ENCODE peak calls at places on chromosomes 11 and 22, in seven cellular contexts. One of them, this sample, is unnamed.

GRCh38 chr22:20095521-20095920 is 15.5 kb downstream of the DGCR8 start:
- DNase-seq in NCI-H345: no peak
- DNase-seq in activated CD8-positive, alpha-beta memory T cell treated with anti-CD3 and anti-CD28 coated beads for 24 hours: peak; percentile 72
- DNase-seq in lung: no peak
- DNase-seq in NCI-H1436 treated with DMSO at 0.1 percent for 48 hours: no peak
- DNase-seq in T47D: no peak
- DNase-seq in fibroblast of the conjunctiva: no peak
- DNase-seq in this sample: no peak

GRCh38 chr22:28594784-28595324 is 84.8 kb downstream of the TTC28 start:
- DNase-seq in NCI-H345: peak; percentile 40
- DNase-seq in activated CD8-positive, alpha-beta memory T cell treated with anti-CD3 and anti-CD28 coated beads for 24 hours: no peak
- DNase-seq in lung: no peak
- DNase-seq in NCI-H1436 treated with DMSO at 0.1 percent for 48 hours: peak; percentile 34
- DNase-seq in T47D: no peak
- DNase-seq in fibroblast of the conjunctiva: peak; percentile 75
- DNase-seq in this sample: peak; percentile 61

GRCh38 chr22:23216331-23217170 is 36.2 kb downstream of the BCR start:
- DNase-seq in NCI-H345: no peak
- DNase-seq in activated CD8-positive, alpha-beta memory T cell treated with anti-CD3 and anti-CD28 coated beads for 24 hours: peak; percentile 70
- DNase-seq in lung: no peak
- DNase-seq in NCI-H1436 treated with DMSO at 0.1 percent for 48 hours: no peak
- DNase-seq in T47D: no peak
- DNase-seq in fibroblast of the conjunctiva: no peak
- DNase-seq in this sample: no peak

GRCh38 chr22:36351921-36352774 is 35.6 kb downstream of the MYH9 start:
- DNase-seq in NCI-H345: no peak
- DNase-seq in activated CD8-positive, alpha-beta memory T cell treated with anti-CD3 and anti-CD28 coated beads for 24 hours: no peak
- DNase-seq in lung: no peak
- DNase-seq in NCI-H1436 treated with DMSO at 0.1 percent for 48 hours: no peak
- DNase-seq in T47D: no peak
- DNase-seq in fibroblast of the conjunctiva: no peak
- DNase-seq in this sample: no peak

GRCh38 chr22:41983516-41983915 is 14.3 kb downstream of the SEPTIN3 start:
- DNase-seq in NCI-H345: no peak
- DNase-seq in activated CD8-positive, alpha-beta memory T cell treated with anti-CD3 and anti-CD28 coated beads for 24 hours: no peak
- DNase-seq in lung: no peak
- DNase-seq in NCI-H1436 treated with DMSO at 0.1 percent for 48 hours: no peak
- DNase-seq in T47D: no peak
- DNase-seq in fibroblast of the conjunctiva: peak; percentile 49
- DNase-seq in this sample: no peak

GRCh38 chr11:9529333-9529648 is 44.2 kb upstream of the WEE1 start:
- DNase-seq in NCI-H345: peak; percentile 3
- DNase-seq in activated CD8-positive, alpha-beta memory T cell treated with anti-CD3 and anti-CD28 coated beads for 24 hours: peak; percentile 33
- DNase-seq in lung: peak; percentile 29
- DNase-seq in NCI-H1436 treated with DMSO at 0.1 percent for 48 hours: no peak
- DNase-seq in T47D: no peak
- DNase-seq in fibroblast of the conjunctiva: no peak
- DNase-seq in this sample: no peak

GRCh38 chr11:69234740-69235710 is 58.9 kb upstream of the MYEOV start:
- DNase-seq in NCI-H345: no peak
- DNase-seq in activated CD8-positive, alpha-beta memory T cell treated with anti-CD3 and anti-CD28 coated beads for 24 hours: peak; percentile 49
- DNase-seq in lung: no peak
- DNase-seq in NCI-H1436 treated with DMSO at 0.1 percent for 48 hours: no peak
- DNase-seq in T47D: no peak
- DNase-seq in fibroblast of the conjunctiva: no peak
- DNase-seq in this sample: no peak

GRCh38 chr11:119852741-119853140 is 123.7 kb upstream of the NECTIN1 start:
- DNase-seq in NCI-H345: no peak
- DNase-seq in activated CD8-positive, alpha-beta memory T cell treated with anti-CD3 and anti-CD28 coated beads for 24 hours: no peak
- DNase-seq in lung: no peak
- DNase-seq in NCI-H1436 treated with DMSO at 0.1 percent for 48 hours: no peak
- DNase-seq in T47D: no peak
- DNase-seq in fibroblast of the conjunctiva: no peak
- DNase-seq in this sample: no peak

GRCh38 chr22:31734512-31734911 is 15.4 kb downstream of the PRR14L start:
- DNase-seq in NCI-H345: no peak
- DNase-seq in activated CD8-positive, alpha-beta memory T cell treated with anti-CD3 and anti-CD28 coated beads for 24 hours: no peak
- DNase-seq in lung: no peak
- DNase-seq in NCI-H1436 treated with DMSO at 0.1 percent for 48 hours: no peak
- DNase-seq in T47D: no peak
- DNase-seq in fibroblast of the conjunctiva: no peak
- DNase-seq in this sample: no peak

GRCh38 chr11:19988598-19988997 is 171.7 kb downstream of the DBX1 start:
- DNase-seq in NCI-H345: no peak
- DNase-seq in activated CD8-positive, alpha-beta memory T cell treated with anti-CD3 and anti-CD28 coated beads for 24 hours: no peak
- DNase-seq in lung: peak; percentile 76
- DNase-seq in NCI-H1436 treated with DMSO at 0.1 percent for 48 hours: no peak
- DNase-seq in T47D: no peak
- DNase-seq in fibroblast of the conjunctiva: peak; percentile 81
- DNase-seq in this sample: no peak

GRCh38 chr11:132310390-132311375 is 940.3 kb downstream of the NTM start:
- DNase-seq in NCI-H345: no peak
- DNase-seq in activated CD8-positive, alpha-beta memory T cell treated with anti-CD3 and anti-CD28 coated beads for 24 hours: no peak
- DNase-seq in lung: no peak
- DNase-seq in NCI-H1436 treated with DMSO at 0.1 percent for 48 hours: no peak
- DNase-seq in T47D: no peak
- DNase-seq in fibroblast of the conjunctiva: no peak
- DNase-seq in this sample: no peak

GRCh38 chr22:49964136-49964492 is 3.5 kb downstream of the PIM3 start:
- DNase-seq in NCI-H345: no peak
- DNase-seq in activated CD8-positive, alpha-beta memory T cell treated with anti-CD3 and anti-CD28 coated beads for 24 hours: no peak
- DNase-seq in lung: peak; percentile 30
- DNase-seq in NCI-H1436 treated with DMSO at 0.1 percent for 48 hours: no peak
- DNase-seq in T47D: no peak
- DNase-seq in fibroblast of the conjunctiva: no peak
- DNase-seq in this sample: no peak

GRCh38 chr22:32066820-32067219 is 23.8 kb downstream of the SLC5A1 start:
- DNase-seq in NCI-H345: no peak
- DNase-seq in activated CD8-positive, alpha-beta memory T cell treated with anti-CD3 and anti-CD28 coated beads for 24 hours: no peak
- DNase-seq in lung: no peak
- DNase-seq in NCI-H1436 treated with DMSO at 0.1 percent for 48 hours: no peak
- DNase-seq in T47D: no peak
- DNase-seq in fibroblast of the conjunctiva: no peak
- DNase-seq in this sample: no peak

GRCh38 chr11:3920148-3920852 is 64.8 kb downstream of the STIM1 start:
- DNase-seq in NCI-H345: no peak
- DNase-seq in activated CD8-positive, alpha-beta memory T cell treated with anti-CD3 and anti-CD28 coated beads for 24 hours: peak; percentile 80
- DNase-seq in lung: peak; percentile 43
- DNase-seq in NCI-H1436 treated with DMSO at 0.1 percent for 48 hours: no peak
- DNase-seq in T47D: no peak
- DNase-seq in fibroblast of the conjunctiva: peak; percentile 85
- DNase-seq in this sample: peak; percentile 44